ENCODE peak calls at places on chromosomes 5 and 9, in eight cellular contexts. H is GM06990, Y is GM04503, X is upper lobe of right lung, Z is HAP-1, A is kidney tubule cell, G is PC-3, W is NCI-H69. Q is an unnamed sample.

GRCh38 chr5:181052526-181052927 is 12.5 kb downstream of the BTNL9 start:
- DNase-seq in X (peak), Y (no peak), W (no peak), Z (no peak), A (no peak), H (peak), G (peak), Q (no peak)

GRCh38 chr5:37774912-37775483 is 64.8 kb downstream of the GDNF start:
- DNase-seq in G (peak), Z (no peak), H (peak), A (peak), W (peak), X (no peak), Y (no peak), Q (peak)

GRCh38 chr5:41250351-41250987 is 37.1 kb upstream of the C6 start:
- DNase-seq in Y (no peak), H (no peak), W (no peak), X (no peak), G (no peak), A (no peak), Z (no peak), Q (no peak)

GRCh38 chr5:78899922-78900362 is 85.2 kb downstream of the ARSB start:
- DNase-seq in X (no peak), Y (no peak), W (peak), H (no peak), A (peak), G (peak), Z (peak), Q (no peak)

GRCh38 chr9:135907006-135907434 is 326 bp downstream of the CAMSAP1 start:
- DNase-seq in X (peak), A (no peak), Z (no peak), G (peak), Y (no peak), H (peak), W (no peak), Q (no peak)

GRCh38 chr5:130759061-130759460 is 406.0 kb downstream of the HINT1 start:
- DNase-seq in W (no peak), H (no peak), Y (no peak), A (no peak), X (no peak), Z (no peak), G (no peak), Q (no peak)

GRCh38 chr5:97452646-97453045 is 269.6 kb upstream of the RIOK2 start:
- DNase-seq in X (no peak), W (peak), Z (peak), Y (no peak), G (no peak), H (no peak), A (no peak), Q (no peak)

GRCh38 chr5:170330568-170331054 is 33.0 kb upstream of the LCP2 start:
- DNase-seq in Y (no peak), W (no peak), Z (no peak), A (no peak), G (no peak), H (peak), X (no peak), Q (no peak)

GRCh38 chr5:109388407-109388806 is 21.4 kb downstream of the PJA2 start:
- DNase-seq in G (no peak), A (no peak), X (no peak), Y (no peak), W (no peak), Z (no peak), H (no peak), Q (no peak)

GRCh38 chr5:82405618-82406199 is 127.6 kb upstream of the RPS23 start:
- DNase-seq in Y (peak), G (peak), H (no peak), A (peak), W (peak), X (no peak), Z (no peak), Q (no peak)

GRCh38 chr9:31854187-31854586 is 530.3 kb upstream of the ACO1 start:
- DNase-seq in A (no peak), Y (no peak), H (no peak), G (no peak), W (no peak), X (peak), Z (no peak), Q (no peak)

GRCh38 chr9:134365791-134366222 is 39.6 kb downstream of the RXRA start:
- DNase-seq in W (peak), G (no peak), Y (peak), X (no peak), H (no peak), Z (no peak), A (peak), Q (peak)

GRCh38 chr9:35452481-35452880 is 37.4 kb upstream of the RUSC2 start:
- DNase-seq in W (no peak), H (no peak), Z (no peak), A (no peak), G (no peak), Y (no peak), X (no peak), Q (no peak)

GRCh38 chr5:143494162-143494561 is 90.7 kb upstream of the NR3C1 start:
- DNase-seq in W (no peak), H (no peak), Y (peak), G (peak), Z (no peak), X (no peak), A (peak), Q (no peak)

GRCh38 chr5:174720612-174721521 is 3.5 kb upstream of the MSX2 start:
- DNase-seq in Z (peak), H (no peak), W (peak), G (no peak), A (no peak), X (no peak), Y (no peak), Q (no peak)

GRCh38 chr9:94159069-94159915 is 75.0 kb downstream of the PTPDC1 start:
- DNase-seq in G (no peak), A (no peak), W (peak), Y (no peak), Z (no peak), H (no peak), X (no peak), Q (no peak)

GRCh38 chr9:89882876-89883275 is 278.1 kb downstream of the GADD45G start:
- DNase-seq in G (no peak), Z (no peak), A (no peak), Y (no peak), X (peak), H (no peak), W (no peak), Q (no peak)

GRCh38 chr5:68074633-68075032 is 140.9 kb upstream of the PIK3R1 start:
- DNase-seq in Z (no peak), H (no peak), W (peak), Y (no peak), A (no peak), G (no peak), X (no peak), Q (no peak)

GRCh38 chr5:58751222-58751621 is 168.3 kb downstream of the RAB3C start:
- DNase-seq in X (no peak), A (peak), W (peak), G (peak), H (no peak), Z (no peak), Y (no peak), Q (no peak)

GRCh38 chr5:88722546-88722945 is 160.4 kb downstream of the MEF2C start:
- DNase-seq in X (no peak), Z (no peak), A (no peak), G (no peak), Y (no peak), W (peak), H (no peak), Q (no peak)

GRCh38 chr9:90970603-90971002 is 169.0 kb downstream of the SYK start:
- DNase-seq in A (peak), X (no peak), W (no peak), H (no peak), G (peak), Y (no peak), Z (no peak), Q (no peak)

GRCh38 chr5:149391524-149391923 is 12.4 kb upstream of the IL17B start:
- DNase-seq in A (no peak), Z (no peak), H (no peak), X (no peak), W (no peak), Y (no peak), G (no peak), Q (no peak)

GRCh38 chr5:88029011-88029410 is 239.6 kb downstream of the TMEM161B start:
- DNase-seq in W (no peak), A (no peak), G (no peak), Y (no peak), H (no peak), Z (no peak), X (no peak), Q (no peak)

GRCh38 chr5:141692919-141693848 is 11.2 kb upstream of the ARAP3 start:
- DNase-seq in H (no peak), Y (no peak), Z (no peak), A (peak), W (peak), G (no peak), X (no peak), Q (no peak)

GRCh38 chr9:107982735-107983134 is 493.2 kb upstream of the KLF4 start:
- DNase-seq in X (no peak), H (no peak), W (no peak), Z (no peak), A (no peak), Y (no peak), G (no peak), Q (no peak)

GRCh38 chr9:107425110-107426025 is 64.2 kb downstream of the KLF4 start:
- DNase-seq in Y (no peak), A (peak), W (peak), G (peak), H (peak), X (peak), Z (peak), Q (no peak)

GRCh38 chr5:82987188-82987587 is 90.0 kb downstream of the TMEM167A start:
- DNase-seq in X (no peak), G (no peak), A (no peak), Y (no peak), Z (no peak), W (no peak), H (no peak), Q (no peak)

Q was measured in NCI-H446.